ENCODE peak calls at places on chromosome 22, in six cellular contexts. One of them, this sample, is unnamed.
A peak's percentile ranks its signal among the peaks of the same experiment; 100 is the strongest.

GRCh38 chr22:39252461-39253391 is 7.9 kb upstream of the PDGFB start:
- DNase-seq in ACHN: peak; percentile 22
- DNase-seq in KBM-7: no peak
- DNase-seq in naive thymus-derived CD8-positive, alpha-beta T cell: no peak
- DNase-seq in astrocyte of the hippocampus: peak; percentile 25
- DNase-seq in NCI-H748 treated with DMSO at 0.1 percent for 48 hours: no peak
- DNase-seq in this sample: no peak

GRCh38 chr22:23246982-23247766 is 66.9 kb downstream of the BCR start:
- DNase-seq in ACHN: no peak
- DNase-seq in KBM-7: no peak
- DNase-seq in naive thymus-derived CD8-positive, alpha-beta T cell: no peak
- DNase-seq in astrocyte of the hippocampus: no peak
- DNase-seq in NCI-H748 treated with DMSO at 0.1 percent for 48 hours: peak; percentile 61
- DNase-seq in this sample: no peak

GRCh38 chr22:27453688-27454087 is 347.9 kb downstream of the MN1 start:
- DNase-seq in ACHN: no peak
- DNase-seq in KBM-7: no peak
- DNase-seq in naive thymus-derived CD8-positive, alpha-beta T cell: no peak
- DNase-seq in astrocyte of the hippocampus: no peak
- DNase-seq in NCI-H748 treated with DMSO at 0.1 percent for 48 hours: no peak
- DNase-seq in this sample: no peak

GRCh38 chr22:19353363-19354131 is 62.0 kb upstream of the CLTCL1 start:
- DNase-seq in ACHN: no peak
- DNase-seq in KBM-7: no peak
- DNase-seq in naive thymus-derived CD8-positive, alpha-beta T cell: no peak
- DNase-seq in astrocyte of the hippocampus: no peak
- DNase-seq in NCI-H748 treated with DMSO at 0.1 percent for 48 hours: no peak
- DNase-seq in this sample: no peak

GRCh38 chr22:21000215-21000986 is 1.5 kb downstream of the THAP7 start:
- DNase-seq in ACHN: no peak
- DNase-seq in KBM-7: no peak
- DNase-seq in naive thymus-derived CD8-positive, alpha-beta T cell: no peak
- DNase-seq in astrocyte of the hippocampus: no peak
- DNase-seq in NCI-H748 treated with DMSO at 0.1 percent for 48 hours: no peak
- DNase-seq in this sample: no peak

GRCh38 chr22:39728236-39728860 is 157.8 kb downstream of the CACNA1I start:
- DNase-seq in ACHN: no peak
- DNase-seq in KBM-7: no peak
- DNase-seq in naive thymus-derived CD8-positive, alpha-beta T cell: no peak
- DNase-seq in astrocyte of the hippocampus: no peak
- DNase-seq in NCI-H748 treated with DMSO at 0.1 percent for 48 hours: no peak
- DNase-seq in this sample: peak; percentile 26

GRCh38 chr22:43737150-43737828 is 74.8 kb downstream of the EFCAB6 start:
- DNase-seq in ACHN: no peak
- DNase-seq in KBM-7: no peak
- DNase-seq in naive thymus-derived CD8-positive, alpha-beta T cell: no peak
- DNase-seq in astrocyte of the hippocampus: no peak
- DNase-seq in NCI-H748 treated with DMSO at 0.1 percent for 48 hours: no peak
- DNase-seq in this sample: no peak

GRCh38 chr22:22450343-22450839 is 58.2 kb downstream of the ZNF280B start:
- DNase-seq in ACHN: no peak
- DNase-seq in KBM-7: peak; percentile 36
- DNase-seq in naive thymus-derived CD8-positive, alpha-beta T cell: no peak
- DNase-seq in astrocyte of the hippocampus: no peak
- DNase-seq in NCI-H748 treated with DMSO at 0.1 percent for 48 hours: no peak
- DNase-seq in this sample: no peak

GRCh38 chr22:23686416-23687024 is 4.3 kb upstream of the RGL4 start:
- DNase-seq in ACHN: no peak
- DNase-seq in KBM-7: no peak
- DNase-seq in naive thymus-derived CD8-positive, alpha-beta T cell: no peak
- DNase-seq in astrocyte of the hippocampus: no peak
- DNase-seq in NCI-H748 treated with DMSO at 0.1 percent for 48 hours: no peak
- DNase-seq in this sample: no peak

GRCh38 chr22:44261164-44261860 is 51.4 kb downstream of the SHISAL1 start:
- DNase-seq in ACHN: no peak
- DNase-seq in KBM-7: no peak
- DNase-seq in naive thymus-derived CD8-positive, alpha-beta T cell: no peak
- DNase-seq in astrocyte of the hippocampus: no peak
- DNase-seq in NCI-H748 treated with DMSO at 0.1 percent for 48 hours: no peak
- DNase-seq in this sample: no peak

GRCh38 chr22:39088688-39089032 is 8.4 kb upstream of the APOBEC3H start:
- DNase-seq in ACHN: no peak
- DNase-seq in KBM-7: no peak
- DNase-seq in naive thymus-derived CD8-positive, alpha-beta T cell: no peak
- DNase-seq in astrocyte of the hippocampus: no peak
- DNase-seq in NCI-H748 treated with DMSO at 0.1 percent for 48 hours: no peak
- DNase-seq in this sample: no peak

GRCh38 chr22:20965104-20965887 is 1.8 kb upstream of the AIFM3 start:
- DNase-seq in ACHN: no peak
- DNase-seq in KBM-7: no peak
- DNase-seq in naive thymus-derived CD8-positive, alpha-beta T cell: no peak
- DNase-seq in astrocyte of the hippocampus: no peak
- DNase-seq in NCI-H748 treated with DMSO at 0.1 percent for 48 hours: no peak
- DNase-seq in this sample: peak; percentile 66

GRCh38 chr22:47228767-47229166 is 466.3 kb downstream of the TBC1D22A start:
- DNase-seq in ACHN: no peak
- DNase-seq in KBM-7: no peak
- DNase-seq in naive thymus-derived CD8-positive, alpha-beta T cell: no peak
- DNase-seq in astrocyte of the hippocampus: no peak
- DNase-seq in NCI-H748 treated with DMSO at 0.1 percent for 48 hours: no peak
- DNase-seq in this sample: no peak

GRCh38 chr22:37611202-37611601 is 2.6 kb downstream of the GGA1 start:
- DNase-seq in ACHN: no peak
- DNase-seq in KBM-7: no peak
- DNase-seq in naive thymus-derived CD8-positive, alpha-beta T cell: no peak
- DNase-seq in astrocyte of the hippocampus: no peak
- DNase-seq in NCI-H748 treated with DMSO at 0.1 percent for 48 hours: no peak
- DNase-seq in this sample: no peak

GRCh38 chr22:47060718-47061117 is 298.3 kb downstream of the TBC1D22A start:
- DNase-seq in ACHN: no peak
- DNase-seq in KBM-7: no peak
- DNase-seq in naive thymus-derived CD8-positive, alpha-beta T cell: no peak
- DNase-seq in astrocyte of the hippocampus: no peak
- DNase-seq in NCI-H748 treated with DMSO at 0.1 percent for 48 hours: no peak
- DNase-seq in this sample: no peak

GRCh38 chr22:44361391-44362126 is 48.8 kb upstream of the SHISAL1 start:
- DNase-seq in ACHN: no peak
- DNase-seq in KBM-7: no peak
- DNase-seq in naive thymus-derived CD8-positive, alpha-beta T cell: no peak
- DNase-seq in astrocyte of the hippocampus: no peak
- DNase-seq in NCI-H748 treated with DMSO at 0.1 percent for 48 hours: no peak
- DNase-seq in this sample: no peak

GRCh38 chr22:42068351-42068730 is 2.3 kb downstream of the NAGA start:
- DNase-seq in ACHN: no peak
- DNase-seq in KBM-7: no peak
- DNase-seq in naive thymus-derived CD8-positive, alpha-beta T cell: no peak
- DNase-seq in astrocyte of the hippocampus: no peak
- DNase-seq in NCI-H748 treated with DMSO at 0.1 percent for 48 hours: no peak
- DNase-seq in this sample: no peak

GRCh38 chr22:23984430-23984829 is 4.5 kb downstream of the GSTT2 start:
- DNase-seq in ACHN: peak; percentile 16
- DNase-seq in KBM-7: peak; percentile 79
- DNase-seq in naive thymus-derived CD8-positive, alpha-beta T cell: peak; percentile 42
- DNase-seq in astrocyte of the hippocampus: peak; percentile 37
- DNase-seq in NCI-H748 treated with DMSO at 0.1 percent for 48 hours: no peak
- DNase-seq in this sample: no peak

GRCh38 chr22:17847360-17848078 is 73.2 kb upstream of the BID start:
- DNase-seq in ACHN: no peak
- DNase-seq in KBM-7: no peak
- DNase-seq in naive thymus-derived CD8-positive, alpha-beta T cell: no peak
- DNase-seq in astrocyte of the hippocampus: no peak
- DNase-seq in NCI-H748 treated with DMSO at 0.1 percent for 48 hours: no peak
- DNase-seq in this sample: no peak

GRCh38 chr22:31140746-31141145 is 438 bp upstream of the PLA2G3 start:
- DNase-seq in ACHN: no peak
- DNase-seq in KBM-7: no peak
- DNase-seq in naive thymus-derived CD8-positive, alpha-beta T cell: no peak
- DNase-seq in astrocyte of the hippocampus: no peak
- DNase-seq in NCI-H748 treated with DMSO at 0.1 percent for 48 hours: no peak
- DNase-seq in this sample: no peak

GRCh38 chr22:36879775-36880174 is 19.0 kb downstream of the NCF4 start:
- DNase-seq in ACHN: no peak
- DNase-seq in KBM-7: no peak
- DNase-seq in naive thymus-derived CD8-positive, alpha-beta T cell: no peak
- DNase-seq in astrocyte of the hippocampus: no peak
- DNase-seq in NCI-H748 treated with DMSO at 0.1 percent for 48 hours: no peak
- DNase-seq in this sample: no peak

GRCh38 chr22:42560781-42561180 is 7.0 kb downstream of the SERHL2 start:
- DNase-seq in ACHN: peak; percentile 23
- DNase-seq in KBM-7: peak; percentile 44
- DNase-seq in naive thymus-derived CD8-positive, alpha-beta T cell: no peak
- DNase-seq in astrocyte of the hippocampus: no peak
- DNase-seq in NCI-H748 treated with DMSO at 0.1 percent for 48 hours: no peak
- DNase-seq in this sample: no peak

GRCh38 chr22:47006433-47006832 is 244.0 kb downstream of the TBC1D22A start:
- DNase-seq in ACHN: no peak
- DNase-seq in KBM-7: no peak
- DNase-seq in naive thymus-derived CD8-positive, alpha-beta T cell: no peak
- DNase-seq in astrocyte of the hippocampus: no peak
- DNase-seq in NCI-H748 treated with DMSO at 0.1 percent for 48 hours: no peak
- DNase-seq in this sample: no peak

GRCh38 chr22:24379536-24379935 is 47.9 kb upstream of the ADORA2A start:
- DNase-seq in ACHN: no peak
- DNase-seq in KBM-7: peak; percentile 43
- DNase-seq in naive thymus-derived CD8-positive, alpha-beta T cell: peak; percentile 37
- DNase-seq in astrocyte of the hippocampus: no peak
- DNase-seq in NCI-H748 treated with DMSO at 0.1 percent for 48 hours: no peak
- DNase-seq in this sample: no peak

GRCh38 chr22:29938285-29938693 is 55.3 kb downstream of the MTMR3 start:
- DNase-seq in ACHN: no peak
- DNase-seq in KBM-7: no peak
- DNase-seq in naive thymus-derived CD8-positive, alpha-beta T cell: no peak
- DNase-seq in astrocyte of the hippocampus: no peak
- DNase-seq in NCI-H748 treated with DMSO at 0.1 percent for 48 hours: no peak
- DNase-seq in this sample: no peak

GRCh38 chr22:46537221-46537945 is at the start of gene CELSR1:
- DNase-seq in ACHN: peak; percentile 74
- DNase-seq in KBM-7: no peak
- DNase-seq in naive thymus-derived CD8-positive, alpha-beta T cell: peak; percentile 11
- DNase-seq in astrocyte of the hippocampus: peak; percentile 85
- DNase-seq in NCI-H748 treated with DMSO at 0.1 percent for 48 hours: peak; percentile 38
- DNase-seq in this sample: no peak

GRCh38 chr22:47161631-47162030 is 399.2 kb downstream of the TBC1D22A start:
- DNase-seq in ACHN: no peak
- DNase-seq in KBM-7: no peak
- DNase-seq in naive thymus-derived CD8-positive, alpha-beta T cell: no peak
- DNase-seq in astrocyte of the hippocampus: no peak
- DNase-seq in NCI-H748 treated with DMSO at 0.1 percent for 48 hours: no peak
- DNase-seq in this sample: no peak

GRCh38 chr22:50526849-50527801 is 1.7 kb upstream of the SCO2 start:
- DNase-seq in ACHN: peak; percentile 70
- DNase-seq in KBM-7: peak; percentile 70
- DNase-seq in naive thymus-derived CD8-positive, alpha-beta T cell: no peak
- DNase-seq in astrocyte of the hippocampus: no peak
- DNase-seq in NCI-H748 treated with DMSO at 0.1 percent for 48 hours: no peak
- DNase-seq in this sample: no peak

GRCh38 chr22:42304021-42304790 is 33.8 kb upstream of the TCF20 start:
- DNase-seq in ACHN: no peak
- DNase-seq in KBM-7: no peak
- DNase-seq in naive thymus-derived CD8-positive, alpha-beta T cell: no peak
- DNase-seq in astrocyte of the hippocampus: no peak
- DNase-seq in NCI-H748 treated with DMSO at 0.1 percent for 48 hours: no peak
- DNase-seq in this sample: no peak

GRCh38 chr22:48261706-48262105 is 1499.3 kb downstream of the TBC1D22A start:
- DNase-seq in ACHN: no peak
- DNase-seq in KBM-7: no peak
- DNase-seq in naive thymus-derived CD8-positive, alpha-beta T cell: no peak
- DNase-seq in astrocyte of the hippocampus: no peak
- DNase-seq in NCI-H748 treated with DMSO at 0.1 percent for 48 hours: no peak
- DNase-seq in this sample: no peak

GRCh38 chr22:20414450-20414849 is 20.5 kb downstream of the ZNF74 start:
- DNase-seq in ACHN: no peak
- DNase-seq in KBM-7: no peak
- DNase-seq in naive thymus-derived CD8-positive, alpha-beta T cell: no peak
- DNase-seq in astrocyte of the hippocampus: no peak
- DNase-seq in NCI-H748 treated with DMSO at 0.1 percent for 48 hours: no peak
- DNase-seq in this sample: no peak

GRCh38 chr22:39997939-39998726 is 3.4 kb downstream of the FAM83F start:
- DNase-seq in ACHN: no peak
- DNase-seq in KBM-7: no peak
- DNase-seq in naive thymus-derived CD8-positive, alpha-beta T cell: no peak
- DNase-seq in astrocyte of the hippocampus: peak; percentile 35
- DNase-seq in NCI-H748 treated with DMSO at 0.1 percent for 48 hours: peak; percentile 80
- DNase-seq in this sample: peak; percentile 59

GRCh38 chr22:17119481-17120202 is 1.5 kb downstream of the TMEM121B start:
- DNase-seq in ACHN: peak; percentile 28
- DNase-seq in KBM-7: no peak
- DNase-seq in naive thymus-derived CD8-positive, alpha-beta T cell: peak; percentile 16
- DNase-seq in astrocyte of the hippocampus: peak; percentile 16
- DNase-seq in NCI-H748 treated with DMSO at 0.1 percent for 48 hours: no peak
- DNase-seq in this sample: peak; percentile 46

GRCh38 chr22:46951973-46952372 is 189.5 kb downstream of the TBC1D22A start:
- DNase-seq in ACHN: no peak
- DNase-seq in KBM-7: no peak
- DNase-seq in naive thymus-derived CD8-positive, alpha-beta T cell: no peak
- DNase-seq in astrocyte of the hippocampus: no peak
- DNase-seq in NCI-H748 treated with DMSO at 0.1 percent for 48 hours: no peak
- DNase-seq in this sample: no peak

GRCh38 chr22:50733521-50734342 is 4.3 kb upstream of the ACR start:
- DNase-seq in ACHN: no peak
- DNase-seq in KBM-7: no peak
- DNase-seq in naive thymus-derived CD8-positive, alpha-beta T cell: no peak
- DNase-seq in astrocyte of the hippocampus: peak; percentile 32
- DNase-seq in NCI-H748 treated with DMSO at 0.1 percent for 48 hours: no peak
- DNase-seq in this sample: no peak

GRCh38 chr22:21450320-21450831 is 16.8 kb upstream of the TMEM191C start:
- DNase-seq in ACHN: no peak
- DNase-seq in KBM-7: no peak
- DNase-seq in naive thymus-derived CD8-positive, alpha-beta T cell: no peak
- DNase-seq in astrocyte of the hippocampus: no peak
- DNase-seq in NCI-H748 treated with DMSO at 0.1 percent for 48 hours: no peak
- DNase-seq in this sample: no peak

GRCh38 chr22:47645450-47645914 is 883.0 kb downstream of the TBC1D22A start:
- DNase-seq in ACHN: no peak
- DNase-seq in KBM-7: no peak
- DNase-seq in naive thymus-derived CD8-positive, alpha-beta T cell: no peak
- DNase-seq in astrocyte of the hippocampus: no peak
- DNase-seq in NCI-H748 treated with DMSO at 0.1 percent for 48 hours: no peak
- DNase-seq in this sample: no peak